ENCODE peak calls at places on chromosome 1, in nine cellular contexts. W is ascending aorta, U is psoas muscle, Y is hepatocyte, S is HFF-Myc, I is sigmoid colon, G is lower leg skin, V is breast epithelium, F is endothelial cell. C is an unnamed sample.

GRCh38 chr1:84427520-84428188 is 29.4 kb downstream of the DNASE2B start:
- DNase-seq in W (no peak), U (no peak), Y (no peak), S (no peak), I (no peak), G (no peak), V (no peak), F (no peak), C (no peak)

GRCh38 chr1:87180682-87181081 is 148.0 kb upstream of the LMO4 start:
- DNase-seq in W (no peak), U (peak; percentile 53), Y (no peak), S (no peak), I (no peak), G (no peak), V (no peak), F (no peak), C (no peak)

GRCh38 chr1:109918077-109918606 is 7.5 kb downstream of the CSF1 start:
- DNase-seq in W (no peak), U (no peak), Y (no peak), S (no peak), I (peak; percentile 43), G (no peak), V (no peak), F (no peak), C (no peak)

GRCh38 chr1:57796609-57797008 is 372.7 kb upstream of the DAB1 start:
- DNase-seq in W (no peak), U (no peak), Y (peak; percentile 42), S (peak; percentile 20), I (no peak), G (no peak), V (no peak), F (no peak), C (no peak)

GRCh38 chr1:78520216-78520615 is 29.4 kb downstream of the PTGFR start:
- DNase-seq in W (no peak), U (no peak), Y (no peak), S (no peak), I (no peak), G (no peak), V (no peak), F (no peak), C (no peak)

GRCh38 chr1:234613128-234613875 is 3.3 kb upstream of the IRF2BP2 start:
- DNase-seq in W (no peak), U (no peak), Y (peak; percentile 66), S (no peak), I (no peak), G (peak; percentile 81), V (no peak), F (no peak), C (no peak)

GRCh38 chr1:32014199-32014936 is 700 bp downstream of the KHDRBS1 start:
- DNase-seq in W (no peak), U (peak; percentile 71), Y (peak; percentile 71), S (no peak), I (peak; percentile 79), G (peak; percentile 90), V (peak; percentile 63), F (peak; percentile 46), C (no peak)

GRCh38 chr1:6975991-6976390 is 190.7 kb downstream of the CAMTA1 start:
- DNase-seq in W (no peak), U (no peak), Y (no peak), S (no peak), I (no peak), G (no peak), V (peak; percentile 27), F (no peak), C (no peak)

GRCh38 chr1:10459185-10459584 is 9.4 kb downstream of the CORT start:
- DNase-seq in W (no peak), U (no peak), Y (peak; percentile 77), S (peak; percentile 63), I (no peak), G (no peak), V (no peak), F (no peak), C (peak; percentile 29)

GRCh38 chr1:161314201-161314981 is at the start of gene SDHC:
- DNase-seq in W (peak; percentile 45), U (peak; percentile 94), Y (peak; percentile 95), S (peak; percentile 61), I (peak; percentile 95), G (peak; percentile 98), V (peak; percentile 84), F (peak; percentile 91), C (peak; percentile 70)
- TF ChIP-seq CTCF in W (no peak), U (peak; percentile 12), Y (peak; percentile 47), S (peak; percentile 51), I (no peak), G (no peak), V (no peak), F (peak; percentile 33), C (peak; percentile 39)

GRCh38 chr1:244047739-244048565 is 3.1 kb upstream of the ZBTB18 start:
- DNase-seq in W (peak; percentile 97), U (peak; percentile 100), Y (peak; percentile 99), S (peak; percentile 93), I (peak; percentile 100), G (peak; percentile 100), V (peak; percentile 99), F (peak; percentile 98), C (peak; percentile 99)
- TF ChIP-seq CTCF in W (no peak), U (no peak), Y (no peak), S (no peak), I (no peak), G (no peak), V (no peak), F (no peak), C (no peak)

GRCh38 chr1:43383449-43383848 is 6.2 kb downstream of the MED8 start:
- DNase-seq in W (no peak), U (no peak), Y (no peak), S (no peak), I (no peak), G (no peak), V (no peak), F (no peak), C (no peak)
- TF ChIP-seq CTCF in W (no peak), U (peak; percentile 29), Y (peak; percentile 15), S (peak; percentile 17), I (no peak), G (no peak), V (peak; percentile 11), F (no peak), C (peak; percentile 5)

GRCh38 chr1:207876129-207876528 is 34.8 kb downstream of the CD34 start:
- DNase-seq in W (no peak), U (no peak), Y (no peak), S (no peak), I (no peak), G (no peak), V (no peak), F (no peak), C (no peak)
- TF ChIP-seq CTCF in W (no peak), U (peak; percentile 5), Y (peak; percentile 9), S (peak; percentile 32), I (no peak), G (no peak), V (no peak), F (no peak), C (peak; percentile 24)

GRCh38 chr1:19640363-19641316 is 3.5 kb upstream of the NBL1 start:
- DNase-seq in W (no peak), U (no peak), Y (peak; percentile 50), S (no peak), I (peak; percentile 62), G (peak; percentile 83), V (peak; percentile 49), F (no peak), C (no peak)
- TF ChIP-seq CTCF in W (no peak), U (no peak), Y (no peak), S (no peak), I (no peak), G (no peak), V (peak; percentile 11), F (no peak), C (no peak)

DNA sequence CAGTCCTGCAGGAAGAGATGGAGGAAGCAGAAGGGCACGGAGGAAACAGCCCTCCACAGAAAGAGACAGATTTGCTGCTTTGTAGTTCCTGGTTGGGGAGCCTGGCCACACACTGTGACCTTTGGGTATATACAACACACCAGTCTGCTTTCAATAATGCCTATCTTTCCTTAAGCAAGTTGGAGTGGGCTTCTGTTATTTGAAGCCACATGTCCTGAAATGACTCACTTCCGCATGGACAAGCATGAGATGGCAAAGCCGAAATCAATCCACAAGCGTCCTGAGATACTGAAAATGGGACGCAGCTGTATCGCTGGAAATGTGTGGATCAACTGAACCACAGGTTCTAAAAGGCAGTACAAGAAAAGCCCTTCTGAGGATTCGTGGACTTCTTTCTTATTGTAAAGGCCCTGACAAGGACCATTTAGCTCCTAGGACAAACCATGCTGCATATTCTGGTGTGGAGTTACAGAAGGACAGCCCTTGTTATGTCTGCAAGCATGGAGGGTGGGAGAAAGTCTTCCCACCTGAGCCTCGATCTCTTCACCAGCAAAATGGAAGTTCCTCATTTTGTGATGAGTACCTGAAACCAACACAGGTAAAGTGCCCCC is 22.7 kb upstream of the FHAD1 start:
- DNase-seq in W (no peak), U (no peak), Y (no peak), S (no peak), I (peak; percentile 4), G (peak; percentile 50), V (no peak), F (no peak), C (no peak)
- TF ChIP-seq CTCF in W (no peak), U (no peak), Y (no peak), S (no peak), I (no peak), G (no peak), V (no peak), F (no peak), C (no peak)

DNA sequence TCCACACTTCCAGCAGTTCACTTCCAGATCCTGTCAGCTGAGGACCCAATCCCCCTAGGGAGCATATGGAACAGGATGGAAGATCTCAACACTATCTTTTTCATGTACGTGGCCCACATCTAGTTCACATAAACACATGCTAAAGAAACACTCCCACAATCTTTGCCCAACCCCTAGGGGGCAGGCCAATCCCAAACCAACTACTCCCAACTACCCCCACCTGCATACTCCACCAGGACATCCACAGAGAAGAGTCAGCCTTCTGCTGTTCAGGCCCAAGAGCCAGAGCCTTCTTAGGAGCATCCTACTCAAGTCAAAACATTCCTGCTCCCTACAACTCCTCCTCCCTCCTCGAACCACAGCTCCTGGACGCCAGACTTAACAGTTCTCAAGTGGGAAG is 5.6 kb upstream of the SLC5A9 start:
- DNase-seq in W (no peak), U (peak; percentile 12), Y (no peak), S (no peak), I (no peak), G (no peak), V (no peak), F (no peak), C (no peak)
- TF ChIP-seq CTCF in W (no peak), U (no peak), Y (no peak), S (peak; percentile 6), I (no peak), G (no peak), V (no peak), F (peak; percentile 25), C (no peak)